ENCODE peak calls at places on chromosomes 4 and X, in seven cellular contexts. L, M, S, D, N, R and V are unnamed samples.

GRCh38 chr4:139452000-139452399 is 1.9 kb upstream of the RAB33B start:
- DNase-seq in S (no peak), M (no peak), N (no peak), R (no peak), L (no peak), D (no peak), V (no peak)

GRCh38 chrX:14056201-14056600 is 26.5 kb upstream of the GEMIN8 start:
- DNase-seq in D (no peak), R (no peak), L (no peak), S (no peak), N (no peak), M (peak; percentile 35), V (no peak)

GRCh38 chrX:39162322-39162721 is 361.1 kb downstream of the MID1IP1 start:
- DNase-seq in M (no peak), S (peak; percentile 38), N (no peak), R (peak; percentile 45), D (no peak), L (peak; percentile 53), V (no peak)

GRCh38 chr4:801436-802124 is 24.3 kb downstream of the CPLX1 start:
- DNase-seq in N (no peak), L (no peak), M (no peak), S (no peak), R (no peak), D (no peak), V (no peak)

GRCh38 chr4:119550857-119551532 is 77.6 kb downstream of the PDE5A start:
- DNase-seq in S (no peak), R (no peak), L (no peak), M (peak; percentile 14), N (no peak), D (peak; percentile 36), V (no peak)

GRCh38 chrX:153970398-153971123 is 1.1 kb downstream of the HCFC1 start:
- DNase-seq in S (peak; percentile 64), R (peak; percentile 68), M (peak; percentile 70), L (peak; percentile 63), N (peak; percentile 59), D (peak; percentile 79), V (no peak)

GRCh38 chr4:78014889-78015886 is 41.9 kb upstream of the FRAS1 start:
- DNase-seq in S (no peak), L (no peak), M (no peak), R (no peak), N (no peak), D (no peak), V (no peak)

GRCh38 chrX:19660604-19661003 is 145.3 kb upstream of the MAP3K15 start:
- DNase-seq in D (peak; percentile 60), M (peak; percentile 42), S (no peak), L (no peak), R (no peak), N (no peak), V (no peak)

GRCh38 chr4:154616287-154616686 is 3.8 kb upstream of the FGG start:
- DNase-seq in M (no peak), L (no peak), S (no peak), R (no peak), N (no peak), D (no peak), V (no peak)

GRCh38 chrX:19852014-19853005 is 35.1 kb downstream of the SH3KBP1 start:
- DNase-seq in D (peak; percentile 57), S (no peak), M (peak; percentile 60), R (no peak), L (no peak), N (no peak), V (no peak)

GRCh38 chrX:129698150-129698549 is 40.6 kb upstream of the XPNPEP2 start:
- DNase-seq in M (no peak), S (no peak), N (no peak), D (no peak), R (no peak), L (no peak), V (no peak)

DNA sequence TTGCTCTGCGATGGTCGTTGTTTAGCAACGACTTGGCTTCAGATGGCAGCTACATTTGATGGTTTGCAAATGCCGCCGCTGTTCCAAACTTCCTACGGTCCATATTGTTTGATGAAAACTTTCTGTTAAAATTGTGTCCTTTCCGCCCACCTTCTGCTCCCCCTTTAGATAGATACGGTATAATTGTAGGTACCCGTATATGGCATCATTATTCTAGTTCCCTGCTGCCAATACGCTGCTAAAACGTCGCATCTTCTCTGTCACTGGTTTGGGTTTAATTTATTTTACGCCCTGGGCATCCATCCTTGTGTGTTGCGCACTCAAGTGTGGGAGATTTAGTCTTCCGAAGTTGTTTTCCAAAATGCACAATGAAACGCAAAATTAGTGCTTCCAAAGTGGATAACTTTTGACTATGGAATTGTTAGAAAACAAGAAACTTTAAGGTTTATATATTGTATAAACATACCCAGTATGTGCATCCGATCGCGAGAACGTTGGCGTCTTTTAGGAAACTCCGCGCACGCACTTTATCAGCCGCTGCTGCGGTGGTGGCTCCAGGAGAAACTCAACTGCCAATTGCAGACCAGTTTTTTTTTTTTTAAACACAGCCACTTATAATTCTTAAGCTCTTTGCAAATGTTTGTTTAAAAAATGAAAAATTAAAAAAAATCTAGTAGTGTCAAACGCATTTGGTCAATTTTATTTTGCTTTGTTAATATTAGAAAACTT is 1.7 kb downstream of the ATOH1 start:
- DNase-seq in L (no peak), M (no peak), N (no peak), R (no peak), S (no peak), D (no peak), V (no peak)
- TF ChIP-seq CTCF in L (no peak), M (no peak), N (no peak), R (no peak), S (no peak), D (no peak), V (no peak)

GRCh38 chrX:69387559-69388487 is 116.3 kb upstream of the NALF2 start:
- DNase-seq in D (peak; percentile 37), S (peak; percentile 88), N (peak; percentile 73), R (peak; percentile 66), M (peak; percentile 34), L (peak; percentile 80), V (no peak)
- TF ChIP-seq CTCF in D (peak; percentile 66), S (peak; percentile 85), N (peak; percentile 69), R (peak; percentile 73), M (peak; percentile 69), L (peak; percentile 69), V (no peak)

DNA sequence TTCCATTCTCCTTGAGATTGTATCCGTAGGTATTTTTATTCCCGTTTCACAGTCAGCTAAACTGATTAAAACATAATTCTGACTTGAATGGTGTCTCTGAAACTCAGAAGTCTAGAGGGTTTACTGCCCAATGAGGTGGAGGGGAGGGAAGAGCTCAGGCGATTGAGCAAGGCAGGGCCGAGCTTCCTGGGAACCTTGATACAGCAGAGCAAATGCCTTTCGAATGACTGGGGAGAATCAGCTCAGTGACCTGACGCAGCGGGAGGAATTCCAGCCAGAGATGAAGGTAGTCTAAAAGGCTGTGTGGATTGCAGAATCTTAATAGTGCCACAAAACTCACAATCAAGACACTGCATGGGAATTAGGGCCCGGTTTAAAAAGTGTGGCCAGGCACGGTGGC is 233.6 kb downstream of the EVC2 start:
- DNase-seq in D (no peak), R (peak; percentile 26), L (no peak), M (peak; percentile 28), S (no peak), N (no peak), V (no peak)
- TF ChIP-seq CTCF in D (no peak), R (no peak), L (no peak), M (no peak), S (no peak), N (no peak), V (no peak)

GRCh38 chrX:133333154-133333750 is 82.0 kb downstream of the GPC4 start:
- DNase-seq in R (no peak), D (no peak), S (no peak), L (no peak), M (no peak), N (no peak), V (no peak)

GRCh38 chrX:133337250-133337649 is 78.0 kb downstream of the GPC4 start:
- DNase-seq in M (no peak), N (no peak), S (no peak), D (no peak), L (no peak), R (no peak), V (no peak)

GRCh38 chrX:133335027-133335426 is 80.3 kb downstream of the GPC4 start:
- DNase-seq in L (no peak), N (no peak), S (no peak), M (peak; percentile 28), D (peak; percentile 51), R (peak; percentile 31), V (no peak)
- TF ChIP-seq CTCF in L (no peak), N (peak; percentile 37), S (peak; percentile 76), M (peak; percentile 61), D (peak; percentile 65), R (peak; percentile 46), V (no peak)

GRCh38 chr4:144611850-144612249 is 34.1 kb upstream of the HHIP start:
- DNase-seq in S (peak; percentile 37), R (peak; percentile 23), M (peak; percentile 3), L (peak; percentile 52), N (peak; percentile 11), D (peak; percentile 26), V (no peak)
- TF ChIP-seq CTCF in S (peak; percentile 74), R (peak; percentile 31), M (peak; percentile 54), L (peak; percentile 33), N (peak; percentile 44), D (peak; percentile 56), V (no peak)

DNA sequence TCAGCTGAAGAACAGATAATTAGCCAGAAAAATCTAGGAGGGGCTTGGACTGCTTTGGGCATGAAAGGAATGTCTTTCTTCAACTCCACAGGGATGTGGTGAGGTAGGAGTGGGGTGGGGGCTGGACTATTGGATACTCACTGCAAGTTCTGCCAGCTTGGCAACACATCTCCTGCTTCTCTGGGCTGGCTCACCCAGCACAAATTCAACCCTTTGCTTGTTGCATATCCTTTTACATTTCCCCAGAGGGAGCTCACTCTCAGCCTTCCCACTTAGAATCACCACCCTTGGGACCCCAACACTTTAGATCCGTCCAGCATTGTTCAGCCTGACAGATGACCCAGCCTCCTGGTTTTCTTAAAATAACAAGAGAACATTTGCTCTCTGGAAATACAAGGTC is 120.6 kb downstream of the KDR start:
- DNase-seq in D (peak; percentile 4), L (no peak), M (peak; percentile 2), N (no peak), R (no peak), S (no peak), V (no peak)
- TF ChIP-seq CTCF in D (no peak), L (no peak), M (no peak), N (no peak), R (no peak), S (no peak), V (no peak)

DNA sequence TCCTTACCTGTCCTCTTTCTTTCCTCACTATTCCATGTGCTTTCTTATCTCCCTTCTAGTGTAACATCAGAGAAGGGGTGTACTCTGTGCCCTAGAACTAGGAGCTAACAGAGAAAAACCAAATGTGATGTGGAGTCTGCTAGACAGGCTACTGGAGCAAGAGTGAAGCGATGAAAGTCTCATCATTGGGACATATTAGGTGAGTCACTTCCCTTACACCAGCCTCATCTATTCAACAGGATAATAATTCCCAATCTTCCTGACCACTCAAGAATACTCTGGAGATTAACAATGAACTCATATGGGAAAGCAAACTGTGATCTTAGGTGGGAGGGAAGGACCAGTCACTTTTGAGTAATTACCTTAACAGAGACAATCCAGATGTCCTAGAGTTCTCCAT is 58.1 kb downstream of the RAB40A start:
- DNase-seq in M (peak; percentile 11), D (peak; percentile 85), R (no peak), N (no peak), S (no peak), L (no peak), V (no peak)
- TF ChIP-seq CTCF in M (no peak), D (no peak), R (no peak), N (no peak), S (no peak), L (no peak), V (no peak)

GRCh38 chr4:133483600-133484246 is 334.6 kb downstream of the PCDH10 start:
- DNase-seq in D (peak; percentile 12), L (no peak), N (peak; percentile 27), R (peak; percentile 67), S (no peak), M (no peak), V (no peak)
- TF ChIP-seq CTCF in D (no peak), L (no peak), N (peak; percentile 80), R (peak; percentile 54), S (peak; percentile 72), M (peak; percentile 1), V (no peak)